ENCODE peak calls at places on chromosome 17, in nine cellular contexts. B, U, L, E, P, W, H, S and V are unnamed samples. For H3K36me3 and H3K9me3, the result is how much of the 10 kb centered on the place peaks cover.

GRCh38 chr17:81514735-81515529 is 2.3 kb upstream of the ACTG1 start:
- DNase-seq in S (peak), W (peak), U (peak), E (peak), L (peak), B (peak), H (no peak), P (peak), V (peak)

GRCh38 chr17:48915459-48916282 is 7.5 kb downstream of the UBE2Z start:
- DNase-seq in L (peak), H (no peak), W (no peak), B (no peak), S (peak), U (no peak), P (no peak), E (peak), V (peak)

GRCh38 chr17:74447628-74448159 is 15.8 kb downstream of the GPRC5C start:
- DNase-seq in U (no peak), W (no peak), P (no peak), B (no peak), L (no peak), H (no peak), S (no peak), E (no peak), V (no peak)

GRCh38 chr17:60159479-60159866 is 9.7 kb downstream of the CA4 start:
- DNase-seq in P (no peak), L (no peak), H (no peak), U (no peak), W (no peak), S (no peak), E (no peak), B (no peak), V (no peak)

GRCh38 chr17:39014795-39015545 is 47.8 kb upstream of the FBXO47 start:
- DNase-seq in E (peak), L (no peak), B (no peak), P (no peak), S (no peak), U (no peak), W (no peak), H (no peak), V (no peak)

GRCh38 chr17:44324571-44325275 is at the start of gene SLC25A39:
- DNase-seq in W (peak), S (peak), L (peak), E (peak), H (peak), P (peak), U (peak), B (peak), V (peak)

GRCh38 chr17:60354223-60354622 is 37.7 kb downstream of the USP32 start:
- DNase-seq in U (no peak), L (no peak), E (no peak), P (no peak), W (no peak), B (no peak), H (no peak), S (peak), V (peak)

GRCh38 chr17:35890774-35891155 is 10.6 kb upstream of the CCL5 start:
- DNase-seq in P (no peak), U (peak), B (no peak), W (peak), H (no peak), L (peak), S (no peak), E (peak), V (no peak)

GRCh38 chr17:37607637-37608368 is 1.4 kb downstream of the SYNRG start:
- DNase-seq in B (no peak), E (no peak), H (no peak), U (peak), P (no peak), W (peak), S (no peak), L (no peak), V (no peak)

GRCh38 chr17:31654936-31655335 is 204.1 kb downstream of the COPRS start:
- DNase-seq in W (no peak), P (no peak), E (no peak), H (no peak), U (no peak), S (no peak), L (no peak), B (no peak), V (no peak)

GRCh38 chr17:4796550-4796915 is 569 bp downstream of the PSMB6 start:
- DNase-seq in U (no peak), L (no peak), B (no peak), E (no peak), W (peak), S (peak), P (peak), H (no peak), V (peak)

GRCh38 chr17:81044764-81045589 is 10.0 kb downstream of the BAIAP2 start:
- DNase-seq in H (no peak), P (peak), E (peak), W (peak), S (peak), L (peak), B (peak), U (no peak), V (peak)

GRCh38 chr17:63834431-63835166 is 7.1 kb upstream of the FTSJ3 start:
- DNase-seq in B (no peak), U (peak), W (peak), H (no peak), E (peak), P (peak), S (peak), L (peak), V (peak)

GRCh38 chr17:59786213-59786535 is 78.7 kb downstream of the VMP1 start:
- DNase-seq in L (no peak), H (no peak), W (no peak), E (no peak), P (no peak), S (no peak), U (no peak), B (no peak), V (no peak)

GRCh38 chr17:78674595-78675315 is 97.6 kb upstream of the DNAH17 start:
- DNase-seq in U (no peak), S (no peak), L (no peak), W (no peak), E (peak), H (no peak), P (no peak), B (no peak), V (no peak)
- H3K36me3 ChIP-seq in U (half or more), S (under half), L (half or more), W (under half), E (under half), H (under half), P (under half), B (under half), V (under half)

GRCh38 chr17:70278846-70279465 is 109.6 kb downstream of the KCNJ2 start:
- DNase-seq in S (no peak), P (peak), L (no peak), H (no peak), U (no peak), W (no peak), B (no peak), E (no peak), V (no peak)
- H3K9me3 ChIP-seq in S (under half), P (under half), L (under half), H (under half), U (under half), W (under half), B (under half), E (under half), V (under half)

DNA sequence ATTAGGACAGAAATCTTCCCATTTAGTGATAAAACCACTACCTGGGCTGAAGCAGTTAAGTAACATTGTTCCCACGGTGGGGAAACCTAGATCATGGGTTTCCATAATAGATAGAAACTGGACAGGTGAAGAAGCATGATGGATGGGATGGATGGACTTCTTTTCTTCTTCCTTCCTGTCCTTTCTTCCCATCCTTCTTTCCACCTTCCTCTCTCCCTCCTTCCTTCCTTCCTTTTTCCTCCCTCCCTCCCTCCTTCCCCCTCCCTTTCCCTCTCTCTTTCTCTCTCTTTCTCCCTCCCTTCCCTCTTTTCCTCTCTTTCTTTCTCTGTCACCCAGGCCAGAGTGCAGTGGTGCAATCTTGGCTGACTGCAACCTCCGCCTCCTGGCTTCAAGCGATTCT is 3.1 kb downstream of the PSMC3IP start:
- DNase-seq in L (no peak), W (no peak), S (no peak), B (no peak), E (no peak), H (no peak), P (no peak), U (no peak), V (no peak)
- H3K36me3 ChIP-seq in L (half or more), W (under half), S (under half), B (under half), E (under half), H (under half), P (half or more), U (under half), V (half or more)

GRCh38 chr17:6205525-6205924 is 135.3 kb downstream of the WSCD1 start:
- DNase-seq in P (no peak), U (no peak), W (no peak), E (no peak), H (no peak), L (no peak), B (no peak), S (no peak), V (no peak)

GRCh38 chr17:6212766-6213165 is 142.6 kb downstream of the WSCD1 start:
- DNase-seq in B (no peak), P (no peak), L (no peak), E (no peak), U (no peak), H (no peak), W (no peak), S (no peak), V (no peak)

GRCh38 chr17:6208608-6209180 is 138.5 kb downstream of the WSCD1 start:
- DNase-seq in E (no peak), W (no peak), L (no peak), H (no peak), P (no peak), S (no peak), B (no peak), U (no peak), V (no peak)

GRCh38 chr17:6213859-6214258 is 143.7 kb downstream of the WSCD1 start:
- DNase-seq in W (no peak), H (no peak), L (no peak), P (no peak), S (no peak), U (no peak), B (no peak), E (no peak), V (no peak)

GRCh38 chr17:6209829-6210228 is 139.7 kb downstream of the WSCD1 start:
- DNase-seq in W (no peak), U (no peak), E (no peak), S (no peak), L (no peak), P (no peak), H (no peak), B (no peak), V (no peak)
- H3K9me3 ChIP-seq in W (under half), U (under half), E (under half), S (under half), L (under half), P (under half), H (under half), B (under half), V (under half)

DNA sequence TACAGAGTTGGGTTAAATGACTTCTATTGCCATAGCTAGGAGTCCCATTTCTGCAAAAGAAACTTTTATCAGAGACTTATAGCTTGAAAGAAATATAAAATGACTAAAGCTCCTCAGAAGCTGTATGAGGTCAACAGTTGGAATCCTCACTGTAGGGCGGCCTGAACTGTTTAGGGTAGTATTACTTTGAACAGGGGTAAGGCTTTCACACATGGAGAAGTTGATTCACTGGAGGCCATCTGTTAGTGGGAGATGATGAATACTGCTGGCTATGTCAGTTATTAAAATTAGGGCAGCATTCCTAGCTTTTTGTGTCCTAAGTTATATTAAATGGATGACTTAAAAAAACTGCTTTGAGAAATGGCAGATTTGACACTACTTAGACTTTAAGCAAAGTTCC is 6.0 kb downstream of the TTC19 start:
- DNase-seq in P (no peak), H (no peak), L (no peak), E (no peak), W (no peak), U (no peak), S (no peak), B (no peak), V (no peak)
- H3K36me3 ChIP-seq in P (half or more), H (under half), L (half or more), E (under half), W (under half), U (half or more), S (under half), B (under half), V (half or more)

DNA sequence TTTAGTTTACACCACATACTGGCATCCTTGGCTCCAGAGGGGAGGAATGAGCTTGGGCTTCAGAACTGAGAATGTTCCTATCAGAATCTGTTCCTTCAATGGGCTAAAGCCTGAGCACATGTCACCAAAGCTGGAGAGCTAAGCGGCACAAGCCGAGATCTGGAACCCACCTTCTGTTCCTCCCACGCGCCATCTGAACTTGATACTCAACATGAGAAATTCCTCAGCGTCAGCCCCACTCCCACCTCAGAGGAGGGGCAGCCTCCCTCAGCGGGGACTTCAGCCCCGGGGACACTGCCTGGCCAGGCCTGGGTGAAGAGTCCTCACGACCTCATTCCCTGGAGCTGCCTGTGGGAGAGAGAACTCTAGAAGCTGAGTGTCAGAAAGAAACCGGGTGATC is 22.8 kb upstream of the SLC47A1 start:
- DNase-seq in B (no peak), S (no peak), P (no peak), L (no peak), W (no peak), U (no peak), H (no peak), E (no peak), V (no peak)
- H3K9me3 ChIP-seq in B (under half), S (under half), P (under half), L (under half), W (under half), U (under half), H (under half), E (under half), V (under half)

DNA sequence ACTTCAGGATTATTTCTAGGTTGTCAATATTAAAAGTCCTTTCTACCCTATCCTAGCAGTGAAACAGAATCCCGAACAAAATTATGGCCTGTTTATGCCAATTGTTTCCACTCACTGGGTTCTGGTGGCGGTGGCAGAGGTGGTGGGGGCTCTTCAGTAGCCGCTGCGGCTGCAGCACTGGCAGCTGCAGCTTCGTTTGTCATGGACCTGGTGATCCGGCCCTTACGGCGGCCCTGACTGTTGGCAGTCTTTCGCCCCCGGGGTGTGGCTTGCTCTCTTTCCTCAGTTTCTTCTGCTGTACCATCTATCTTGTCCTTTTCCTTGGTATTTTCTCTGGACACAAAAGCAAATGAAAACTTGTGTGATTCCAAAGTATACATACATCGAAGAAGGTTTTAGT is 94.4 kb downstream of the NCOR1 start:
- DNase-seq in B (no peak), P (no peak), L (no peak), U (no peak), W (no peak), H (no peak), S (no peak), E (no peak), V (no peak)
- H3K36me3 ChIP-seq in B (under half), P (under half), L (half or more), U (under half), W (under half), H (under half), S (under half), E (under half), V (half or more)

DNA sequence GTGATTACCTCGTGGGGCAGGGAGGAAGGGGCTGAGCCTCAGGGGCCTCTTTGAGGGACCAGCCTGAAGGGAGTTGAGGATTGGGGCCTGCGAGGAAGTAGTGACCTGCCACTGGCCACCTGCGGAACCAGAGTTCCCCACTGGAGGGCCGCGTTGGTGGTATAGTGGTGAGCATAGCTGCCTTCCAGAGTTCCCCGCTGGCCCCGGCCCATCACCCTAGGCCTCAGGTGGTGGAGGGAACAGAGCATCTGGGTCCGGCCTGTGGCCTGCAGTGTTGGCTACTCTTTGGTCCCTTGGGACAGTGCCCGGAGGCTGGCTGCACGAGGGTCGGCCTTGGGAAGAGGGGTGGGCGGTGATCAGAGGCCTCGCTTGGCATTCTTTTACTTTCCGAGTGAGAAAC is 20.5 kb downstream of the MGAT5B start:
- DNase-seq in W (no peak), S (no peak), U (no peak), H (no peak), E (no peak), P (peak), L (no peak), B (no peak), V (no peak)
- H3K9me3 ChIP-seq in W (under half), S (under half), U (under half), H (under half), E (under half), P (under half), L (under half), B (under half), V (under half)